ENCODE peak calls at places on chromosomes 5 and 9, in four cellular contexts. W, L, A and C are unnamed samples.
A peak's percentile ranks its signal among the peaks of the same experiment; 100 is the strongest.

GRCh38 chr9:17847908-17848307 is 269.0 kb downstream of the SH3GL2 start:
- DNase-seq in L (no peak), A (no peak), W (no peak), C (no peak)

GRCh38 chr5:157714036-157714435 is 17.2 kb upstream of the THG1L start:
- DNase-seq in W (no peak), L (no peak), A (no peak), C (no peak)

GRCh38 chr9:13437898-13438297 is 158.4 kb upstream of the MPDZ start:
- DNase-seq in A (no peak), W (no peak), L (no peak), C (no peak)

GRCh38 chr9:691825-692363 is 149.6 kb upstream of the DMRT1 start:
- DNase-seq in A (no peak), W (no peak), L (no peak), C (no peak)

GRCh38 chr5:13976867-13977479 is 32.5 kb upstream of the DNAH5 start:
- DNase-seq in W (peak; percentile 53), A (no peak), L (peak; percentile 10), C (no peak)

GRCh38 chr5:78328585-78329173 is 31.7 kb upstream of the SCAMP1 start:
- DNase-seq in A (no peak), L (peak; percentile 8), W (peak; percentile 56), C (no peak)

GRCh38 chr9:97299809-97300414 is 7.5 kb upstream of the CCDC180 start:
- DNase-seq in L (no peak), A (no peak), W (no peak), C (peak; percentile 59)

GRCh38 chr5:165209101-165209727 is 1703.8 kb downstream of the MAT2B start:
- DNase-seq in W (peak; percentile 47), A (no peak), L (no peak), C (peak; percentile 21)

GRCh38 chr5:9335269-9335668 is 210.6 kb downstream of the SEMA5A start:
- DNase-seq in A (no peak), W (no peak), L (no peak), C (no peak)

GRCh38 chr5:43702815-43703214 is 99.8 kb downstream of the NNT start:
- DNase-seq in W (peak; percentile 71), A (no peak), L (peak; percentile 39), C (no peak)

GRCh38 chr5:36395260-36395659 is 93.6 kb upstream of the RANBP3L start:
- DNase-seq in W (no peak), L (no peak), A (no peak), C (no peak)

GRCh38 chr9:128155736-128156500 is 4.1 kb upstream of the BBLN start:
- DNase-seq in W (no peak), L (no peak), A (no peak), C (no peak)

GRCh38 chr5:68116408-68116807 is 99.1 kb upstream of the PIK3R1 start:
- DNase-seq in W (no peak), A (no peak), L (no peak), C (no peak)

GRCh38 chr9:134519403-134520070 is 122.1 kb upstream of the COL5A1 start:
- DNase-seq in L (no peak), W (no peak), A (no peak), C (no peak)

GRCh38 chr9:3887121-3887797 is 361.5 kb upstream of the RFX3 start:
- DNase-seq in A (no peak), L (no peak), W (no peak), C (no peak)

GRCh38 chr5:139272471-139273321 is 20.8 kb upstream of the MATR3 start:
- DNase-seq in W (peak; percentile 34), L (peak; percentile 57), A (no peak), C (no peak)

GRCh38 chr5:137754236-137754960 is at the start of gene HNRNPA0:
- DNase-seq in A (peak; percentile 98), W (peak; percentile 98), L (peak; percentile 96), C (peak; percentile 97)

GRCh38 chr5:1815881-1816292 is 14.7 kb downstream of the NDUFS6 start:
- DNase-seq in A (no peak), W (no peak), L (no peak), C (no peak)

GRCh38 chr9:134502261-134503211 is 139.1 kb upstream of the COL5A1 start:
- DNase-seq in A (peak; percentile 95), W (peak; percentile 99), L (peak; percentile 99), C (no peak)

GRCh38 chr9:38185647-38186371 is 116.8 kb upstream of the SHB start:
- DNase-seq in W (no peak), L (no peak), A (no peak), C (no peak)

GRCh38 chr9:37747271-37747753 is 6.3 kb upstream of the TRMT10B start:
- DNase-seq in W (peak; percentile 76), A (no peak), L (peak; percentile 62), C (peak; percentile 87)

GRCh38 chr5:133292300-133292699 is 240.5 kb downstream of the HSPA4 start:
- DNase-seq in W (no peak), L (no peak), A (no peak), C (no peak)

GRCh38 chr5:83368317-83368716 is 103.2 kb upstream of the VCAN start:
- DNase-seq in W (peak; percentile 55), L (peak; percentile 53), A (no peak), C (no peak)

GRCh38 chr5:10563132-10563939 is 534 bp upstream of the ANKRD33B start:
- DNase-seq in A (no peak), L (no peak), W (peak; percentile 46), C (peak; percentile 79)

GRCh38 chr5:114363837-114364236 is 2.0 kb downstream of the KCNN2 start:
- DNase-seq in L (no peak), W (no peak), A (no peak), C (no peak)

GRCh38 chr9:93990448-93990847 is 35.3 kb upstream of the BARX1 start:
- DNase-seq in L (no peak), A (no peak), W (no peak), C (no peak)

GRCh38 chr9:136163248-136163850 is 41.6 kb downstream of the LHX3 start:
- DNase-seq in A (no peak), W (no peak), L (no peak), C (no peak)

GRCh38 chr5:173310861-173311515 is 17.2 kb downstream of the STC2 start:
- DNase-seq in W (peak; percentile 81), A (no peak), L (no peak), C (no peak)

GRCh38 chr9:126347093-126347492 is 20.5 kb downstream of the MVB12B start:
- DNase-seq in W (no peak), A (no peak), L (no peak), C (peak; percentile 7)

GRCh38 chr5:160271396-160271795 is 41.0 kb downstream of the CCNJL start:
- DNase-seq in L (no peak), W (peak; percentile 18), A (no peak), C (no peak)

GRCh38 chr9:115966660-115967059 is 186.9 kb upstream of the PAPPA start:
- DNase-seq in A (no peak), W (no peak), L (no peak), C (no peak)

GRCh38 chr9:121075251-121076036 is 689 bp downstream of the CNTRL start:
- DNase-seq in L (no peak), A (no peak), W (no peak), C (peak; percentile 34)
- TF ChIP-seq CTCF in L (no peak), A (peak; percentile 29), W (no peak), C (no peak)

GRCh38 chr5:154948313-154948712 is 7.4 kb downstream of the MRPL22 start:
- DNase-seq in W (no peak), A (no peak), L (no peak), C (no peak)

GRCh38 chr5:154947778-154948177 is 6.9 kb downstream of the MRPL22 start:
- DNase-seq in W (no peak), L (no peak), A (no peak), C (no peak)

GRCh38 chr5:154944716-154945115 is 3.8 kb downstream of the MRPL22 start:
- DNase-seq in W (no peak), A (no peak), L (no peak), C (no peak)

GRCh38 chr5:154943527-154943926 is 2.7 kb downstream of the MRPL22 start:
- DNase-seq in A (no peak), W (no peak), L (no peak), C (no peak)

GRCh38 chr5:154945695-154946301 is 4.9 kb downstream of the MRPL22 start:
- DNase-seq in L (no peak), W (peak; percentile 38), A (no peak), C (no peak)
- TF ChIP-seq CTCF in L (peak; percentile 40), W (peak; percentile 62), A (peak; percentile 62), C (peak; percentile 26)

GRCh38 chr9:99906403-99907207 is at the start of gene STX17:
- DNase-seq in A (peak; percentile 94), L (peak; percentile 36), W (peak; percentile 77), C (peak; percentile 92)
- TF ChIP-seq CTCF in A (no peak), L (no peak), W (no peak), C (no peak)

DNA sequence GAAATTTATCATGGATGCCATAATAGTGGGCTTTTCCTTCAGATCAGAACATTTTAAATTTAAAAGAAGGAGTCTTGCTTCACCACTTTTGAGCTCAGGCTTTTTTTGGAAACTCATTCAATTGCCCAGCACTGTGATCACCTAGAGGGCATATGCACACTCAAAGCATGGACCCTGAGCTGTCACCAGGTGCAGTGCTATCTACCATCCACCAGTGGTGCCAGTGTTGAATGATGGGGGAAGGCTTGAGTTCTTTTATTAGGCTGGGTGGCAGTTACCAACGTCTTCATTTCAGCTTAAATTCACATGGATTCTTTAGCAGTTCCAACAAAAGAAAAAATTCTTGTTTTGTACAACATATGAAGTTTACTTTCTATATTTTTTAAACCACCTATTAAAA is 164.1 kb downstream of the CFAP90 start:
- DNase-seq in L (no peak), A (no peak), W (no peak), C (no peak)
- TF ChIP-seq CTCF in L (no peak), A (no peak), W (no peak), C (no peak)

DNA sequence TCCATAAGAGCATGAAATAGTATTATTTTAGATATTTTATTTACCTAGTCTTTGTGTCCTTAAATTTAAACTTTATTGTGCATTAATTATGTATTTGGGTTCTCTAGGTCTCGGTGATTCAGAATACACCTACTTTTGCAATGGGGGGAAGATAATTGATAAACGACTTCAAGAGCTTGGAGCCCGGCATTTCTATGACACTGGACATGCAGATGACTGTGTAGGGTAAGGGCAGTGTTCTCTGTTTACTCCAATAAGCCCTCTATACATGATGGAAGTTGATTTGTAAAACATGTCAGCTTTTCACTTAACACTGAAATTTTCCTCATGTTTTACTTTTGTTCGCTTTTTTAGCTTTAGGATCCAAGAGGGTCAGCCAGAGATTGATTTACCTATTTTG is 6.2 kb downstream of the MTRR start:
- DNase-seq in A (no peak), L (no peak), W (no peak), C (no peak)
- TF ChIP-seq CTCF in A (no peak), L (no peak), W (no peak), C (no peak)